ENCODE peak calls at places on chromosomes 5 and 9, in seven cellular contexts. C, D, A, T, Z, H and K are unnamed samples.

GRCh38 chr9:137467896-137468295 is 8.8 kb upstream of the NSMF start:
- DNase-seq in C (no peak), D (no peak), A (no peak), T (no peak), Z (no peak), H (no peak), K (no peak)

GRCh38 chr9:114169940-114170791 is 14.8 kb downstream of the COL27A1 start:
- DNase-seq in C (no peak), D (no peak), A (no peak), T (no peak), Z (no peak), H (no peak), K (no peak)

GRCh38 chr5:36458746-36459145 is 147.7 kb upstream of the SLC1A3 start:
- DNase-seq in C (no peak), D (no peak), A (no peak), T (no peak), Z (no peak), H (no peak), K (no peak)

GRCh38 chr9:14260101-14260500 is 53.8 kb downstream of the NFIB start:
- DNase-seq in C (no peak), D (no peak), A (no peak), T (no peak), Z (no peak), H (no peak), K (no peak)

GRCh38 chr9:119365291-119366027 is 3.8 kb downstream of the BRINP1 start:
- DNase-seq in C (no peak), D (no peak), A (peak; percentile 26), T (no peak), Z (peak; percentile 16), H (peak; percentile 73), K (peak; percentile 11)

GRCh38 chr9:100534401-100534800 is 43.5 kb upstream of the CAVIN4 start:
- DNase-seq in C (no peak), D (no peak), A (no peak), T (no peak), Z (no peak), H (no peak), K (no peak)

GRCh38 chr5:78320461-78320860 is 26.0 kb upstream of the AP3B1 start:
- DNase-seq in C (peak; percentile 17), D (no peak), A (peak; percentile 34), T (no peak), Z (peak; percentile 40), H (peak; percentile 13), K (no peak)

GRCh38 chr9:128894764-128895163 is 12.8 kb downstream of the LRRC8A start:
- DNase-seq in C (no peak), D (no peak), A (no peak), T (no peak), Z (no peak), H (no peak), K (no peak)

GRCh38 chr9:110954822-110955291 is 83.4 kb downstream of the LPAR1 start:
- DNase-seq in C (no peak), D (no peak), A (no peak), T (no peak), Z (peak; percentile 44), H (no peak), K (no peak)

GRCh38 chr5:133867341-133867740 is 101.1 kb downstream of the C5orf15 start:
- DNase-seq in C (no peak), D (no peak), A (no peak), T (no peak), Z (no peak), H (no peak), K (no peak)

GRCh38 chr9:129504404-129504803 is 116.5 kb downstream of the C9orf50 start:
- DNase-seq in C (no peak), D (no peak), A (no peak), T (no peak), Z (no peak), H (no peak), K (no peak)

GRCh38 chr9:2427016-2427891 is 194.3 kb upstream of the VLDLR start:
- DNase-seq in C (no peak), D (no peak), A (no peak), T (no peak), Z (no peak), H (no peak), K (no peak)

GRCh38 chr9:86706391-86706790 is 240.9 kb downstream of the GAS1 start:
- DNase-seq in C (no peak), D (no peak), A (no peak), T (no peak), Z (no peak), H (no peak), K (no peak)

GRCh38 chr5:143314664-143315063 is 88.8 kb downstream of the NR3C1 start:
- DNase-seq in C (no peak), D (no peak), A (no peak), T (no peak), Z (peak; percentile 79), H (no peak), K (no peak)

GRCh38 chr9:124442826-124443225 is 7.4 kb upstream of the ADGRD2 start:
- DNase-seq in C (no peak), D (no peak), A (no peak), T (no peak), Z (no peak), H (no peak), K (no peak)

GRCh38 chr5:150514708-150515211 is 6.8 kb downstream of the NDST1 start:
- DNase-seq in C (peak; percentile 83), D (no peak), A (peak; percentile 84), T (no peak), Z (peak; percentile 84), H (no peak), K (peak; percentile 69)

GRCh38 chr9:1869843-1870242 is 145.3 kb upstream of the SMARCA2 start:
- DNase-seq in C (peak; percentile 45), D (no peak), A (peak; percentile 62), T (no peak), Z (peak; percentile 16), H (no peak), K (peak; percentile 12)

GRCh38 chr5:88686077-88686541 is 196.9 kb downstream of the MEF2C start:
- DNase-seq in C (no peak), D (no peak), A (no peak), T (no peak), Z (no peak), H (peak; percentile 56), K (no peak)

GRCh38 chr5:69048233-69048632 is 45.6 kb upstream of the SLC30A5 start:
- DNase-seq in C (no peak), D (no peak), A (peak; percentile 14), T (no peak), Z (no peak), H (peak; percentile 28), K (no peak)

GRCh38 chr5:125198270-125198974 is 452.0 kb upstream of the ZNF608 start:
- DNase-seq in C (peak; percentile 42), D (no peak), A (peak; percentile 56), T (no peak), Z (peak; percentile 50), H (peak; percentile 79), K (peak; percentile 62)

GRCh38 chr9:79711874-79712273 is 140.1 kb downstream of the TLE4 start:
- DNase-seq in C (no peak), D (no peak), A (no peak), T (no peak), Z (no peak), H (no peak), K (no peak)

GRCh38 chr5:65059681-65060598 is 291.2 kb downstream of the CWC27 start:
- DNase-seq in C (no peak), D (no peak), A (no peak), T (no peak), Z (no peak), H (no peak), K (no peak)

GRCh38 chr5:177399903-177400868 is at the start of gene PFN3:
- DNase-seq in C (no peak), D (no peak), A (no peak), T (no peak), Z (peak; percentile 22), H (no peak), K (peak; percentile 63)

GRCh38 chr5:108216890-108217289 is 165.0 kb downstream of the FBXL17 start:
- DNase-seq in C (peak; percentile 5), D (no peak), A (no peak), T (no peak), Z (peak; percentile 55), H (no peak), K (no peak)

GRCh38 chr5:123868267-123868666 is 356.3 kb downstream of the CSNK1G3 start:
- DNase-seq in C (no peak), D (no peak), A (no peak), T (no peak), Z (no peak), H (no peak), K (peak; percentile 25)

GRCh38 chr9:113560621-113560915 is 97.0 kb downstream of the RGS3 start:
- DNase-seq in C (no peak), D (no peak), A (no peak), T (no peak), Z (no peak), H (no peak), K (no peak)